ENCODE peak calls at places on chromosomes 2 and 18, in seven cellular contexts. One of them, this sample, is unnamed.

GRCh38 chr2:73984203-73984921 is at the start of gene TET3:
- DNase-seq in AG04450: no peak
- DNase-seq in endothelial cell: peak
- DNase-seq in CD4-positive, alpha-beta T cell: no peak
- DNase-seq in cardiac fibroblast: no peak
- DNase-seq in cardiac muscle cell: no peak
- DNase-seq in GM13977: peak
- DNase-seq in this sample: peak

GRCh38 chr2:189516546-189516945 is 64.0 kb downstream of the SLC40A1 start:
- DNase-seq in CD4-positive, alpha-beta T cell: no peak
- DNase-seq in AG04450: no peak
- DNase-seq in endothelial cell: no peak
- DNase-seq in GM13977: no peak
- DNase-seq in cardiac fibroblast: peak
- DNase-seq in cardiac muscle cell: no peak
- DNase-seq in this sample: no peak

GRCh38 chr18:21257383-21257782 is 15.4 kb downstream of the GREB1L start:
- DNase-seq in endothelial cell: no peak
- DNase-seq in GM13977: no peak
- DNase-seq in cardiac muscle cell: peak
- DNase-seq in AG04450: no peak
- DNase-seq in CD4-positive, alpha-beta T cell: no peak
- DNase-seq in cardiac fibroblast: no peak
- DNase-seq in this sample: no peak

GRCh38 chr2:88903744-88904353 is 212.4 kb downstream of the RPIA start:
- DNase-seq in cardiac fibroblast: peak
- DNase-seq in endothelial cell: peak
- DNase-seq in cardiac muscle cell: peak
- DNase-seq in GM13977: no peak
- DNase-seq in AG04450: no peak
- DNase-seq in CD4-positive, alpha-beta T cell: no peak
- DNase-seq in this sample: peak

GRCh38 chr2:1863861-1864260 is 119.5 kb upstream of the PXDN start:
- DNase-seq in AG04450: no peak
- DNase-seq in GM13977: no peak
- DNase-seq in cardiac muscle cell: no peak
- DNase-seq in cardiac fibroblast: no peak
- DNase-seq in CD4-positive, alpha-beta T cell: no peak
- DNase-seq in endothelial cell: no peak
- DNase-seq in this sample: no peak

GRCh38 chr18:33821503-33821902 is 243.5 kb downstream of the ASXL3 start:
- DNase-seq in AG04450: no peak
- DNase-seq in cardiac muscle cell: peak
- DNase-seq in cardiac fibroblast: peak
- DNase-seq in GM13977: no peak
- DNase-seq in CD4-positive, alpha-beta T cell: no peak
- DNase-seq in endothelial cell: no peak
- DNase-seq in this sample: no peak

GRCh38 chr2:208320686-208321085 is 54.6 kb downstream of the PIKFYVE start:
- DNase-seq in AG04450: no peak
- DNase-seq in CD4-positive, alpha-beta T cell: no peak
- DNase-seq in GM13977: no peak
- DNase-seq in cardiac fibroblast: peak
- DNase-seq in endothelial cell: no peak
- DNase-seq in cardiac muscle cell: peak
- DNase-seq in this sample: no peak

GRCh38 chr2:37645363-37645762 is 26.1 kb downstream of the CDC42EP3 start:
- DNase-seq in CD4-positive, alpha-beta T cell: no peak
- DNase-seq in GM13977: no peak
- DNase-seq in AG04450: no peak
- DNase-seq in cardiac muscle cell: peak
- DNase-seq in cardiac fibroblast: peak
- DNase-seq in endothelial cell: no peak
- DNase-seq in this sample: peak

GRCh38 chr18:45764000-45764686 is 40.2 kb downstream of the SLC14A1 start:
- DNase-seq in cardiac fibroblast: peak
- DNase-seq in CD4-positive, alpha-beta T cell: no peak
- DNase-seq in endothelial cell: no peak
- DNase-seq in cardiac muscle cell: peak
- DNase-seq in GM13977: no peak
- DNase-seq in AG04450: no peak
- DNase-seq in this sample: peak

GRCh38 chr18:62505669-62506494 is 16.9 kb upstream of the ZCCHC2 start:
- DNase-seq in cardiac muscle cell: no peak
- DNase-seq in cardiac fibroblast: peak
- DNase-seq in GM13977: peak
- DNase-seq in endothelial cell: no peak
- DNase-seq in AG04450: no peak
- DNase-seq in CD4-positive, alpha-beta T cell: no peak
- DNase-seq in this sample: peak

GRCh38 chr2:1769703-1770422 is 25.5 kb upstream of the PXDN start:
- DNase-seq in AG04450: no peak
- DNase-seq in GM13977: peak
- DNase-seq in cardiac muscle cell: peak
- DNase-seq in endothelial cell: peak
- DNase-seq in CD4-positive, alpha-beta T cell: no peak
- DNase-seq in cardiac fibroblast: peak
- DNase-seq in this sample: peak

GRCh38 chr18:74226666-74227065 is 65.1 kb downstream of the CYB5A start:
- DNase-seq in cardiac fibroblast: no peak
- DNase-seq in AG04450: no peak
- DNase-seq in CD4-positive, alpha-beta T cell: no peak
- DNase-seq in cardiac muscle cell: no peak
- DNase-seq in endothelial cell: no peak
- DNase-seq in GM13977: no peak
- DNase-seq in this sample: no peak

GRCh38 chr2:101754613-101755012 is 57.1 kb downstream of the MAP4K4 start:
- DNase-seq in cardiac muscle cell: peak
- DNase-seq in GM13977: no peak
- DNase-seq in AG04450: no peak
- DNase-seq in endothelial cell: no peak
- DNase-seq in cardiac fibroblast: no peak
- DNase-seq in CD4-positive, alpha-beta T cell: no peak
- DNase-seq in this sample: no peak

GRCh38 chr2:8644605-8645175 is 37.2 kb upstream of the ID2 start:
- DNase-seq in GM13977: no peak
- DNase-seq in endothelial cell: no peak
- DNase-seq in cardiac muscle cell: peak
- DNase-seq in AG04450: no peak
- DNase-seq in CD4-positive, alpha-beta T cell: no peak
- DNase-seq in cardiac fibroblast: peak
- DNase-seq in this sample: no peak
- TF ChIP-seq CTCF in GM13977: peak
- TF ChIP-seq CTCF in endothelial cell: peak
- TF ChIP-seq CTCF in cardiac muscle cell: peak
- TF ChIP-seq CTCF in AG04450: no peak
- TF ChIP-seq CTCF in CD4-positive, alpha-beta T cell: no peak
- TF ChIP-seq CTCF in cardiac fibroblast: no peak
- TF ChIP-seq CTCF in this sample: no peak

DNA sequence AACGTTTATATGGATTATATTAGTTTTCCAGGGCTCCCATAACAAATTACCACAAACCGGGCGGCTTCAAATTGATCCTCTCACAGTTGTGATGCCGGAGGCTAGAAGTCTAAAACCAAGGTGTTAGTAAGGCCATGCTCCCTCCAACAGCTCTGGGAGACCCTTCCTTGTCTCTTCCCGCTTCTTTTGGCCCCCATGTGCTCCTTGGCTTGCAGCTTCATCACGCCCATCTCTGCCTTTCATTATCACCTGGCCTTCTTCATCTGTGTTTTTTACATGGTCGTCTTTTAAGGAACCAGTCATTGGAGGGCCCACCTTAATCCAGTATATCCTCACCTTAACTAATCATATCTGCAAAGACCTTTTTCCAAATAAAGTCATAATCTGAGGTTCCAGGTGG is 13.9 kb downstream of the MAPRE2 start:
- DNase-seq in GM13977: no peak
- DNase-seq in cardiac muscle cell: no peak
- DNase-seq in CD4-positive, alpha-beta T cell: no peak
- DNase-seq in endothelial cell: no peak
- DNase-seq in AG04450: no peak
- DNase-seq in cardiac fibroblast: no peak
- DNase-seq in this sample: no peak
- TF ChIP-seq CTCF in GM13977: no peak
- TF ChIP-seq CTCF in cardiac muscle cell: no peak
- TF ChIP-seq CTCF in CD4-positive, alpha-beta T cell: no peak
- TF ChIP-seq CTCF in endothelial cell: no peak
- TF ChIP-seq CTCF in AG04450: no peak
- TF ChIP-seq CTCF in cardiac fibroblast: no peak
- TF ChIP-seq CTCF in this sample: no peak

DNA sequence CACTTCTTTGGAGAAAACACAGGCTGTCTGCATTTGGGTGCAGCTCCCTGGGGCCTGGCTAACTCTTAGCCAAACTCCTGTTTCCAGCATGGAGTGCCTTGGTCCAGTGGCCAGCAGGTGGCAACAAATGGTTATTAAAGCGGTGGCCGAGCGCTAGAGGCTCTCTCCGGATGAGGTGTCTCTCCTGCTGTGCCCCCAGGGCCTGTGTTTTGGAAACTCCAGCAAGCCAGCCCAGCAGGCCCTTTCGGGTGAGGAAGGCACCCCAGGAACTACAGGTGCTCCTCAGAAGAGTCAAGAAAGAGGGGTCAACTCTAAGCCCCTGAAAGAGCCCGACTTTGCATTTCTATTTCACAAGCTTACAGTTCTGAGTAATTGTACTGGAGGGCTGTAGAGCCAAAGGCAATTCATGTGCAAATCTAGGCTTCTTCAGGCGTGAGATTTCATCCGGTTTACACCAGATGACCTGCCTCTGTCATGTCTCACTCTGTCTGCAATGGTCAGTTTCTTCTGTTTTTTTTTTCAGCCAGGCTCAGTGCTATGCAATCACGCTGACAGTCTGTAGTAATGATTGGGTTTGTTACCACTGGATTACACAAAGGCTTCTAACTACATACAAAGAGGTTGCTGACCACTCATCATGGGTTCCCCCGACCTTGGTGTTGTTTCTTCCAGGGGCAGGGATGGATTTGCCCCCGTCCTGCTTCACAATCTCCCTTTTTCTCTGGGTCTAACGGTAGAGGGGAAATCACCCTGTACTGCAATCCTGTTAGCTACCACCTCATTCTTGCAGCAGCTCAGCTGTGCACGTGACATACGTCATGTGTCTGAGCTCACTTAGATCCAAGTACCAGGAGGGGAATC is 7.6 kb upstream of the CHRNA1 start:
- DNase-seq in GM13977: peak
- DNase-seq in CD4-positive, alpha-beta T cell: peak
- DNase-seq in AG04450: no peak
- DNase-seq in endothelial cell: peak
- DNase-seq in cardiac fibroblast: peak
- DNase-seq in cardiac muscle cell: peak
- DNase-seq in this sample: peak
- TF ChIP-seq CTCF in GM13977: peak
- TF ChIP-seq CTCF in CD4-positive, alpha-beta T cell: peak
- TF ChIP-seq CTCF in AG04450: peak
- TF ChIP-seq CTCF in endothelial cell: peak
- TF ChIP-seq CTCF in cardiac fibroblast: peak
- TF ChIP-seq CTCF in cardiac muscle cell: peak
- TF ChIP-seq CTCF in this sample: peak

GRCh38 chr2:110755494-110756078 is 23.2 kb downstream of the ACOXL start:
- DNase-seq in cardiac fibroblast: peak
- DNase-seq in GM13977: no peak
- DNase-seq in endothelial cell: no peak
- DNase-seq in cardiac muscle cell: peak
- DNase-seq in CD4-positive, alpha-beta T cell: no peak
- DNase-seq in AG04450: no peak
- DNase-seq in this sample: no peak
- TF ChIP-seq CTCF in cardiac fibroblast: peak
- TF ChIP-seq CTCF in GM13977: peak
- TF ChIP-seq CTCF in endothelial cell: peak
- TF ChIP-seq CTCF in cardiac muscle cell: peak
- TF ChIP-seq CTCF in CD4-positive, alpha-beta T cell: peak
- TF ChIP-seq CTCF in AG04450: peak
- TF ChIP-seq CTCF in this sample: peak

DNA sequence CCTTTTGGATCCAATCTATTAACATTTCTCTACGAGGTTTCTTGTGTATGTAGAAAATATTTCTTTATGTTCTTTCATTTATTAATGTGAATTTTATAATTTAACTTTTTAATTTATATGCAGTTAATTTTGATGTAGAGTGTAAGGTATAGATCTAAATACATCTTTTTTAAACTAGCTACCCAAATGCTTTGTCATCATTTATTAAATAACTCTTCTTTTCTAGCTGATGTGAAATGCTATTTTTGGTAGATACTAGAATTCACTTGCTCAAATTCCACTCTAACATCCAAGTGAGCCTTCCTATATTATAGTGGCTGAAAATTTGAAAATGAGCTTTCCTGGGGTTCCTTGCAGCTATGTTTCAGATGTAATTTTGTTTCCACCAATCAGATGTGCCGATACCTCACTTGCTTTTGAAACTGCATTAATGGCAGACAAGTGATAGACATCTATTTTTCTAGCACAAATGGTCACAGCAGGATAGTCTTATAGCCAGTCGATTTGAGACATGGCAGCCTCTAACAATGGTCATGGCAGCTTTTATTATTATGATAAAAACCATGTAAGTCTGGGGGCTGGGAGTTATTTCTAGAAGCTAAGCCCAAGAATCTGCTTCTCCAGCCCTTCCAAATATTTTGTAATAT is 10.9 kb upstream of the ICOS start:
- DNase-seq in endothelial cell: no peak
- DNase-seq in GM13977: no peak
- DNase-seq in CD4-positive, alpha-beta T cell: no peak
- DNase-seq in AG04450: no peak
- DNase-seq in cardiac fibroblast: no peak
- DNase-seq in cardiac muscle cell: no peak
- DNase-seq in this sample: no peak
- TF ChIP-seq CTCF in endothelial cell: no peak
- TF ChIP-seq CTCF in GM13977: no peak
- TF ChIP-seq CTCF in CD4-positive, alpha-beta T cell: no peak
- TF ChIP-seq CTCF in AG04450: no peak
- TF ChIP-seq CTCF in cardiac fibroblast: no peak
- TF ChIP-seq CTCF in cardiac muscle cell: no peak
- TF ChIP-seq CTCF in this sample: no peak

GRCh38 chr2:123808243-123808642 is 216.8 kb upstream of the CNTNAP5 start:
- DNase-seq in cardiac muscle cell: no peak
- DNase-seq in AG04450: no peak
- DNase-seq in CD4-positive, alpha-beta T cell: no peak
- DNase-seq in GM13977: no peak
- DNase-seq in cardiac fibroblast: no peak
- DNase-seq in endothelial cell: peak
- DNase-seq in this sample: no peak
- TF ChIP-seq CTCF in cardiac muscle cell: no peak
- TF ChIP-seq CTCF in AG04450: no peak
- TF ChIP-seq CTCF in CD4-positive, alpha-beta T cell: no peak
- TF ChIP-seq CTCF in GM13977: no peak
- TF ChIP-seq CTCF in cardiac fibroblast: no peak
- TF ChIP-seq CTCF in endothelial cell: peak
- TF ChIP-seq CTCF in this sample: no peak

GRCh38 chr2:143802871-143803650 is 673.8 kb downstream of the ARHGAP15 start:
- DNase-seq in GM13977: peak
- DNase-seq in CD4-positive, alpha-beta T cell: no peak
- DNase-seq in endothelial cell: no peak
- DNase-seq in AG04450: no peak
- DNase-seq in cardiac muscle cell: no peak
- DNase-seq in cardiac fibroblast: no peak
- DNase-seq in this sample: peak
- TF ChIP-seq CTCF in GM13977: no peak
- TF ChIP-seq CTCF in CD4-positive, alpha-beta T cell: no peak
- TF ChIP-seq CTCF in endothelial cell: no peak
- TF ChIP-seq CTCF in AG04450: peak
- TF ChIP-seq CTCF in cardiac muscle cell: no peak
- TF ChIP-seq CTCF in cardiac fibroblast: no peak
- TF ChIP-seq CTCF in this sample: no peak